ENCODE peak calls at places on chromosomes 7 and 10, in four cellular contexts. N is stomach, Q is adrenal gland, T is fibroblast of lung. V is an unnamed sample. For H3K4me1, the result is how much of the 10 kb centered on the place peaks cover.

GRCh38 chr10:16192337-16192736 is 244.5 kb upstream of the PTER start:
- DNase-seq in T (no peak), Q (no peak), N (peak), V (no peak)

GRCh38 chr10:95359466-95359865 is 68.7 kb upstream of the PDLIM1 start:
- DNase-seq in T (no peak), N (no peak), Q (no peak), V (no peak)

GRCh38 chr10:31100176-31100575 is 68.5 kb upstream of the ZNF438 start:
- DNase-seq in Q (no peak), T (no peak), N (no peak), V (no peak)

GRCh38 chr7:105849122-105849855 is 27.1 kb downstream of the ATXN7L1 start:
- DNase-seq in N (no peak), Q (no peak), T (no peak), V (no peak)

GRCh38 chr10:72673280-72673679 is 18.7 kb upstream of the MCU start:
- DNase-seq in N (no peak), Q (no peak), T (no peak), V (no peak)

GRCh38 chr10:111475720-111476119 is 398.9 kb downstream of the ADRA2A start:
- DNase-seq in N (no peak), Q (no peak), T (no peak), V (no peak)

GRCh38 chr7:81788241-81788640 is 18.4 kb upstream of the HGF start:
- DNase-seq in N (no peak), T (no peak), Q (no peak), V (no peak)

GRCh38 chr10:124262971-124263370 is 155.8 kb downstream of the OAT start:
- DNase-seq in Q (no peak), T (no peak), N (no peak), V (peak)

GRCh38 chr10:856405-857157 is 74.9 kb downstream of the LARP4B start:
- DNase-seq in Q (no peak), T (no peak), N (no peak), V (no peak)

GRCh38 chr7:141094336-141095070 is 20.6 kb downstream of the TMEM178B start:
- DNase-seq in Q (no peak), T (no peak), N (no peak), V (no peak)

GRCh38 chr10:96271017-96271815 is at the start of gene BLNK:
- DNase-seq in N (peak), T (peak), Q (peak), V (no peak)

GRCh38 chr10:113704637-113705343 is 25.1 kb downstream of the CASP7 start:
- DNase-seq in Q (peak), N (no peak), T (peak), V (no peak)

GRCh38 chr10:36446873-36447272 is 678.5 kb upstream of the ANKRD30A start:
- DNase-seq in T (no peak), Q (no peak), N (peak), V (peak)

GRCh38 chr7:37109016-37109415 is 339.6 kb downstream of the ELMO1 start:
- DNase-seq in Q (no peak), T (no peak), N (no peak), V (no peak)

GRCh38 chr7:66778201-66778600 is 37.7 kb downstream of the RABGEF1 start:
- DNase-seq in N (no peak), T (no peak), Q (no peak), V (no peak)

GRCh38 chr10:105347487-105347886 is 706.4 kb downstream of the SORCS3 start:
- DNase-seq in Q (no peak), T (no peak), N (no peak), V (no peak)

GRCh38 chr7:17042211-17042610 is 160.4 kb upstream of the AGR3 start:
- DNase-seq in T (no peak), Q (no peak), N (no peak), V (no peak)

GRCh38 chr10:71263376-71263775 is 51.0 kb downstream of the UNC5B start:
- DNase-seq in N (no peak), T (no peak), Q (no peak), V (no peak)

GRCh38 chr7:2104716-2105115 is 128.0 kb downstream of the MAD1L1 start:
- DNase-seq in T (no peak), Q (no peak), N (no peak), V (no peak)

GRCh38 chr7:43535810-43536585 is 46.9 kb upstream of the STK17A start:
- DNase-seq in N (no peak), Q (no peak), T (peak), V (no peak)

GRCh38 chr10:31320179-31320597 is 1.2 kb downstream of the ZEB1 start:
- DNase-seq in N (peak), Q (peak), T (peak), V (no peak)

GRCh38 chr10:103458720-103459119 is at the start of gene CALHM1:
- DNase-seq in N (no peak), Q (no peak), T (no peak), V (no peak)

GRCh38 chr10:32951111-32951510 is 6.9 kb downstream of the ITGB1 start:
- DNase-seq in N (no peak), Q (no peak), T (no peak), V (no peak)
- H3K4me1 ChIP-seq in N (half or more), Q (under half), T (under half), V (half or more)

DNA sequence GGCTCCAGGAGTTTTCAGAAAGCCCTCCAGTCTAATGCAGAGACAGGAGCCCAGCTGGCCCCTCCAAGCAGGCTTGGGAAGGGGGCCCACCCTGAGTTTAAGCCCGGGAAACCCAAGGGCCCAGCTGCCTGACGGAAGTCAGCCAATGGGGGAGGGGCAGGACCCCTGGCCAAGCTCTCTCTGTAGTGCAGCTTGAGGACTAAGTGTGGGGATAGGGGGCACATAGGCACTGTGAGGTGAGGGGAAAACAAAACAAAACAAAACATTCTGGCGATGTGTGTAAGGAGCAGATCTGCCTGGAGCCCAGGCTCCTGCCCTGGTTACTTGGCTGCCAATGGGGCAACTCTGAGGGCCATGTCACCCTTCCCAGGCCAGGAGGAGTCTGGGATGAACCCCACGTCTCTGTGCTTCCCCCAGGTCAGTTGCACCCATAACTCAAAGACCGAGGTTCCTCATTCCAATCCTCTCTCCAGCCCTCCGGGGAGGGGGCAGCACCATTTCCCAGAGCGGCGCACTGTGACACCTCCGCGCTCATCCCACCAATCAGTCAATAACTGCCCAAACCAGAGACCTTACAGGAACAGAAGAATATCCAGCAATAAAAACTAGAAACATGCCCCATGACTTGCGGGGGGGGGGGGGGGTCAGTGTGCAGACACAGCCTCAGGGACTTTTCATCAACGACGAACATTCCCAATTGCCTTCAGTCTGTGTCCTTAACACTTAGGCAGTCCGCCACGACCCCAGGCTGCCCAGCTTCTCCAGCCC is 1.7 kb downstream of the CXCL12 start:
- DNase-seq in N (peak), T (no peak), Q (peak), V (peak)
- H3K4me3 ChIP-seq in N (peak), T (peak), Q (no peak), V (no peak)

DNA sequence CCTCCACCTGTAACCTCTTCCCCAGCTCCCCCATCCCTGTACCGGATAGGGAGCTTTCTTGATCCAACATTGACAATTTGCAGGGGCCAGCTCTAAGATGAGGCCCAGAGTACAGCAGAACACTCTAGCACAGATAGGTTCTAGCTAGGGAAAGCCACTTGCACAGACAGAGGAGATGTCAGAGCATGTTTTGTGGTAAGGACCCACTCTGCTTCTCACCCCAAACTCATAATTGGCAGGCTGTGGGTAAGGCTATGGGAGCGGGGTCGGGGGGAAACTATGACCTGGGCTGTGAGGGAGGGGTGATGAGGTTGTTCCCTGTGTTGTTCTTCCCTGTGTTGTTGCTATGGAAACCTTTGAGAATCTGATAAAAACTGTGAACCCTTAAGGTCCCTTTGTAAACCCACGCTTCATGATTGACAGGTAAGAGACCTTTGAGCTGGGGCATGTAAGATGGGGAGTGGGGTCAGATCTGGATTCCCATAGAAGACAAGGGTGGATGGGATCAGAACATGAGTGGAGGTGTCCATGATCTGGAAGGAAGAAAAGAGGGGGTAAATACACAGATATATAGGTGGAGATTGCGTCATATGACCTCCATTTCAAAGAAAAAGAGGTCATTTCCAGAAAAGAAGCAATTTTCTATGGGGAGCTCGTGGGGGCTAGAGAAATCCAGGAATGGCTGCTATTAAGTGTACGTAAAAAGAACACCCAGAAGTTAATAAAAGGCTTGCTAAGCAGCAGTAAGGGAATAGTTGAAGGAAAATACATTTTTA is 4.0 kb downstream of the CALD1 start:
- DNase-seq in N (no peak), T (no peak), Q (no peak), V (no peak)
- H3K4me1 ChIP-seq in N (under half), T (under half), Q (under half), V (under half)

GRCh38 chr7:76515999-76516443 is 5.7 kb downstream of the UPK3B start:
- DNase-seq in N (peak), T (no peak), Q (peak), V (no peak)
- H3K4me3 ChIP-seq in N (no peak), T (no peak), Q (no peak), V (no peak)

GRCh38 chr10:69620625-69621024 is 9.4 kb upstream of the FAM241B start:
- DNase-seq in N (no peak), T (no peak), Q (no peak), V (no peak)
- H3K4me1 ChIP-seq in N (under half), T (under half), Q (under half), V (under half)

GRCh38 chr7:24831240-24831639 is 74.0 kb upstream of the GSDME start:
- DNase-seq in T (peak), N (no peak), Q (no peak), V (no peak)

GRCh38 chr7:24830440-24831050 is 73.3 kb upstream of the GSDME start:
- DNase-seq in T (no peak), N (no peak), Q (no peak), V (no peak)

GRCh38 chr7:24828871-24829661 is 71.8 kb upstream of the GSDME start:
- DNase-seq in N (no peak), Q (no peak), T (no peak), V (no peak)

GRCh38 chr7:24827589-24827988 is 70.3 kb upstream of the GSDME start:
- DNase-seq in Q (no peak), T (no peak), N (no peak), V (no peak)

DNA sequence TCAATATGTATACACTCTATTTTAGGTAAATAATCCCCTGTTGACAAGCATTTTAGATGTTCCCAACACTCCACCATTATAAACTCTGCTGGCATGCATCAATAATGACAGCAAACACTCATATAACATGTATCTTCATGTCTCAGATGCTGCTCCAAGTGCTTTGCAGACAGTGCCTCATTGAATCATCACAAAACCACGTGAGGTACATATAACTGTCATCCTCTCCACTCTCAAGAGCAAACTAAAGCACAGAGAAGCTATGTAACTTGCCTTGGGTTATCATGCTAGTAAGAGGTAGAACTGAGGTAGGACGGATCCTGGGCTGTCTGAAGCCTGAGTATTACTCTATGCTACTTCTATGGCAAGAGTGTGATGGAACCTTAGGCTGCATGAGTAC is 72.5 kb upstream of the GSDME start:
- DNase-seq in N (no peak), Q (no peak), T (no peak), V (no peak)
- H3K4me3 ChIP-seq in N (no peak), Q (no peak), T (no peak), V (no peak)

GRCh38 chr10:24718031-24718855 is 5.4 kb downstream of the ARHGAP21 start:
- DNase-seq in N (no peak), Q (no peak), T (peak), V (no peak)

GRCh38 chr10:24721254-24722106 is 2.2 kb downstream of the ARHGAP21 start:
- DNase-seq in T (no peak), N (peak), Q (peak), V (no peak)

GRCh38 chr10:24722676-24723385 is 856 bp downstream of the ARHGAP21 start:
- DNase-seq in T (peak), Q (peak), N (peak), V (no peak)

GRCh38 chr10:24722131-24722675 is 1.5 kb downstream of the ARHGAP21 start:
- DNase-seq in N (no peak), Q (no peak), T (peak), V (no peak)

DNA sequence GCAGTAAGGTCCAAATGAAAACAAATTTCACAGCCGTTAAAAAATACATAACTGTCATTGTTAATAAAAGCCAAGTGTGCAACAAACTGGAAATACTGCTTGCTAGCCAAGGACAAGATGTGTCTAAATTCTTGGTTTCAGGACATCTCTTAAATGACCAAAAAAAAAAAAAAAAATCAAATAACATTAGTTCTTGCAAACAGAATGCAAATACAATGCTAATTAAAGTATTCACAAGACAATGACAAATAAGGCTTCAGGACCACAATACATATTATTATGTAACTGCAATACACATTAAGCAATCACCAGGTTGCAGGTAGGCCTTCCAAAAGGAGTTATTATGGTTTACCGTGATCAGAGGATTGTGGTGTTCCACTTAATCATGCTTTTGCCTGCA is 3.6 kb downstream of the ARHGAP21 start:
- DNase-seq in T (no peak), Q (no peak), N (no peak), V (no peak)
- H3K4me1 ChIP-seq in T (under half), Q (under half), N (under half), V (under half)

DNA sequence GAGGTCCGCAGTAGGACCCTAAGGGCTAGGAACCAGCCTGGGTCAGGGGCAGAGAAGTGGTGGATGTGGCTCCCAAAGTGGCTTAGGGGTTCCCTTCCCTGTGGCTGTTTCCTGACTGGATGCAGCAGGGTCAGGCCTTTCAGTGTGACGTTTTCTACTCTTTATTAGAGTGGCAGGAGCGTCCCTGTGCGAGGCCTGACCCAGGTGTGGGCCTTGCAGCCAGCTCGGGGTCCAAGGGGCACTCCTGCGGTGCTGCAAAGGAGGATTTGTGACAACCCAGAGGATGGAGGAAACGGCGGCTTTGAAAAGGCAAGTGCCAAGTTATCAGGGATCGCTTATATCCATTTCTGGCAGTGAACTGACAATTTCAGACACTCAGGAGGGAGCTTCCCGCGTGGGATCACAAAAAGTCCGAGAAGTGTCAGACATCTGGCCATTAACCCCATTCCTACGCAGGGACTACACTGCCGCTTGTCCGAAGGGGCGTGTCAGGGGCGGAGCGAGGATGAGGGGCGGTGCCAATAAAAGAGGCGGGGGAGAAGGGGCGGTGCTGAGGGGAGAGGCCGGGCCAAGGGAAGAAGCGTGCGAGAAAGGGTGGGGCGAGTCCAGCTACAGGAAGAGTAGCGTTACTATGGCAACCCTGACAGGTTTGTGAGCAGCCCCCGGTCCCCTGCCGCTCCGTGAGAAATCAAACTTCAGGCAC is 98.8 kb upstream of the ZNF722 start:
- DNase-seq in T (no peak), Q (peak), N (no peak), V (no peak)
- H3K4me3 ChIP-seq in T (no peak), Q (peak), N (peak), V (no peak)

GRCh38 chr7:131019351-131019750 is 285.3 kb upstream of the KLF14 start:
- DNase-seq in N (no peak), Q (no peak), T (no peak), V (no peak)

GRCh38 chr7:131015131-131015954 is 281.3 kb upstream of the KLF14 start:
- DNase-seq in Q (no peak), N (no peak), T (peak), V (no peak)

GRCh38 chr7:131012477-131013031 is 278.5 kb upstream of the KLF14 start:
- DNase-seq in Q (no peak), N (no peak), T (no peak), V (no peak)

GRCh38 chr7:131013716-131014115 is 279.7 kb upstream of the KLF14 start:
- DNase-seq in T (no peak), N (no peak), Q (no peak), V (no peak)

GRCh38 chr7:131016230-131016629 is 282.2 kb upstream of the KLF14 start:
- DNase-seq in Q (no peak), T (no peak), N (no peak), V (no peak)
- H3K4me1 ChIP-seq in Q (under half), T (under half), N (half or more), V (under half)